ENCODE peak calls at places on chromosomes 11 and 22, in five cellular contexts. One of them, this sample, is unnamed.

GRCh38 chr11:60777572-60777971 is 7.6 kb upstream of the MS4A10 start:
- DNase-seq in CD4-positive, alpha-beta memory T cell: no peak
- DNase-seq in iris pigment epithelial cell: peak; percentile 89
- DNase-seq in frontal cortex: no peak
- DNase-seq in GM12891: no peak
- DNase-seq in this sample: no peak

GRCh38 chr11:38460901-38461300 is 1862.9 kb upstream of the RAG2 start:
- DNase-seq in CD4-positive, alpha-beta memory T cell: no peak
- DNase-seq in iris pigment epithelial cell: peak; percentile 59
- DNase-seq in frontal cortex: no peak
- DNase-seq in GM12891: no peak
- DNase-seq in this sample: no peak

GRCh38 chr11:61118004-61118403 is 15.7 kb downstream of the CD5 start:
- DNase-seq in CD4-positive, alpha-beta memory T cell: no peak
- DNase-seq in iris pigment epithelial cell: no peak
- DNase-seq in frontal cortex: no peak
- DNase-seq in GM12891: no peak
- DNase-seq in this sample: no peak

GRCh38 chr22:30665266-30665665 is 2.4 kb downstream of the DUSP18 start:
- DNase-seq in CD4-positive, alpha-beta memory T cell: no peak
- DNase-seq in iris pigment epithelial cell: no peak
- DNase-seq in frontal cortex: no peak
- DNase-seq in GM12891: no peak
- DNase-seq in this sample: no peak

GRCh38 chr22:50271519-50271970 is 1.4 kb upstream of the MAPK11 start:
- DNase-seq in CD4-positive, alpha-beta memory T cell: no peak
- DNase-seq in iris pigment epithelial cell: peak; percentile 61
- DNase-seq in frontal cortex: peak; percentile 82
- DNase-seq in GM12891: peak; percentile 83
- DNase-seq in this sample: no peak

GRCh38 chr11:17388609-17389204 is at the start of gene KCNJ11:
- DNase-seq in CD4-positive, alpha-beta memory T cell: no peak
- DNase-seq in iris pigment epithelial cell: no peak
- DNase-seq in frontal cortex: no peak
- DNase-seq in GM12891: peak; percentile 44
- DNase-seq in this sample: no peak

GRCh38 chr22:47107431-47107830 is 345.0 kb downstream of the TBC1D22A start:
- DNase-seq in CD4-positive, alpha-beta memory T cell: no peak
- DNase-seq in iris pigment epithelial cell: peak; percentile 91
- DNase-seq in frontal cortex: no peak
- DNase-seq in GM12891: no peak
- DNase-seq in this sample: no peak

GRCh38 chr22:47355776-47356432 is 593.5 kb downstream of the TBC1D22A start:
- DNase-seq in CD4-positive, alpha-beta memory T cell: no peak
- DNase-seq in iris pigment epithelial cell: no peak
- DNase-seq in frontal cortex: no peak
- DNase-seq in GM12891: no peak
- DNase-seq in this sample: no peak

GRCh38 chr11:7871056-7871455 is 60.0 kb downstream of the OR10A6 start:
- DNase-seq in CD4-positive, alpha-beta memory T cell: no peak
- DNase-seq in iris pigment epithelial cell: peak; percentile 53
- DNase-seq in frontal cortex: no peak
- DNase-seq in GM12891: no peak
- DNase-seq in this sample: no peak

GRCh38 chr11:18308242-18308641 is 13.7 kb downstream of the HPS5 start:
- DNase-seq in CD4-positive, alpha-beta memory T cell: no peak
- DNase-seq in iris pigment epithelial cell: no peak
- DNase-seq in frontal cortex: no peak
- DNase-seq in GM12891: no peak
- DNase-seq in this sample: no peak

GRCh38 chr22:43462701-43463100 is 50.9 kb downstream of the MPPED1 start:
- DNase-seq in CD4-positive, alpha-beta memory T cell: no peak
- DNase-seq in iris pigment epithelial cell: no peak
- DNase-seq in frontal cortex: no peak
- DNase-seq in GM12891: no peak
- DNase-seq in this sample: no peak

GRCh38 chr11:68954970-68955958 is 25.5 kb downstream of the MRGPRD start:
- DNase-seq in CD4-positive, alpha-beta memory T cell: no peak
- DNase-seq in iris pigment epithelial cell: peak; percentile 16
- DNase-seq in frontal cortex: no peak
- DNase-seq in GM12891: no peak
- DNase-seq in this sample: no peak

GRCh38 chr11:73167555-73167954 is 25.4 kb upstream of the FCHSD2 start:
- DNase-seq in CD4-positive, alpha-beta memory T cell: no peak
- DNase-seq in iris pigment epithelial cell: no peak
- DNase-seq in frontal cortex: no peak
- DNase-seq in GM12891: no peak
- DNase-seq in this sample: no peak

GRCh38 chr11:8863838-8864237 is 47.2 kb upstream of the AKIP1 start:
- DNase-seq in CD4-positive, alpha-beta memory T cell: no peak
- DNase-seq in iris pigment epithelial cell: peak; percentile 86
- DNase-seq in frontal cortex: no peak
- DNase-seq in GM12891: no peak
- DNase-seq in this sample: no peak

GRCh38 chr22:44859641-44860040 is 107.3 kb downstream of the ARHGAP8 start:
- DNase-seq in CD4-positive, alpha-beta memory T cell: no peak
- DNase-seq in iris pigment epithelial cell: no peak
- DNase-seq in frontal cortex: no peak
- DNase-seq in GM12891: no peak
- DNase-seq in this sample: no peak

GRCh38 chr11:134752526-134752925 is 340.5 kb upstream of the B3GAT1 start:
- DNase-seq in CD4-positive, alpha-beta memory T cell: no peak
- DNase-seq in iris pigment epithelial cell: no peak
- DNase-seq in frontal cortex: no peak
- DNase-seq in GM12891: no peak
- DNase-seq in this sample: no peak

GRCh38 chr22:26885441-26886261 is 228.3 kb downstream of the MIAT start:
- DNase-seq in CD4-positive, alpha-beta memory T cell: no peak
- DNase-seq in iris pigment epithelial cell: no peak
- DNase-seq in frontal cortex: no peak
- DNase-seq in GM12891: no peak
- DNase-seq in this sample: no peak

GRCh38 chr11:57598831-57599155 is 1.3 kb downstream of the SERPING1 start:
- DNase-seq in CD4-positive, alpha-beta memory T cell: no peak
- DNase-seq in iris pigment epithelial cell: peak; percentile 78
- DNase-seq in frontal cortex: no peak
- DNase-seq in GM12891: no peak
- DNase-seq in this sample: no peak

GRCh38 chr22:22941831-22942510 is 54.4 kb downstream of the IGLL5 start:
- DNase-seq in CD4-positive, alpha-beta memory T cell: no peak
- DNase-seq in iris pigment epithelial cell: no peak
- DNase-seq in frontal cortex: no peak
- DNase-seq in GM12891: no peak
- DNase-seq in this sample: no peak

GRCh38 chr11:115527534-115528125 is 23.4 kb upstream of the CADM1 start:
- DNase-seq in CD4-positive, alpha-beta memory T cell: no peak
- DNase-seq in iris pigment epithelial cell: no peak
- DNase-seq in frontal cortex: no peak
- DNase-seq in GM12891: no peak
- DNase-seq in this sample: no peak

GRCh38 chr11:130781906-130782305 is 134.4 kb downstream of the SNX19 start:
- DNase-seq in CD4-positive, alpha-beta memory T cell: no peak
- DNase-seq in iris pigment epithelial cell: peak; percentile 30
- DNase-seq in frontal cortex: no peak
- DNase-seq in GM12891: no peak
- DNase-seq in this sample: no peak

GRCh38 chr22:43315687-43316217 is 27.4 kb downstream of the SCUBE1 start:
- DNase-seq in CD4-positive, alpha-beta memory T cell: no peak
- DNase-seq in iris pigment epithelial cell: no peak
- DNase-seq in frontal cortex: no peak
- DNase-seq in GM12891: no peak
- DNase-seq in this sample: no peak

GRCh38 chr11:2807276-2807681 is 78.3 kb downstream of the CDKN1C start:
- DNase-seq in CD4-positive, alpha-beta memory T cell: no peak
- DNase-seq in iris pigment epithelial cell: peak; percentile 36
- DNase-seq in frontal cortex: peak; percentile 54
- DNase-seq in GM12891: no peak
- DNase-seq in this sample: no peak

GRCh38 chr11:104650234-104650633 is 248.0 kb downstream of the CASP12 start:
- DNase-seq in CD4-positive, alpha-beta memory T cell: no peak
- DNase-seq in iris pigment epithelial cell: no peak
- DNase-seq in frontal cortex: no peak
- DNase-seq in GM12891: no peak
- DNase-seq in this sample: no peak

GRCh38 chr11:118046051-118046963 is 30.6 kb upstream of the TMPRSS4 start:
- DNase-seq in CD4-positive, alpha-beta memory T cell: peak; percentile 83
- DNase-seq in iris pigment epithelial cell: no peak
- DNase-seq in frontal cortex: no peak
- DNase-seq in GM12891: no peak
- DNase-seq in this sample: no peak

GRCh38 chr11:65496304-65497140 is 2.3 kb upstream of the MALAT1 start:
- DNase-seq in CD4-positive, alpha-beta memory T cell: no peak
- DNase-seq in iris pigment epithelial cell: peak; percentile 51
- DNase-seq in frontal cortex: no peak
- DNase-seq in GM12891: no peak
- DNase-seq in this sample: no peak

GRCh38 chr11:10414181-10414580 is 40.9 kb upstream of the AMPD3 start:
- DNase-seq in CD4-positive, alpha-beta memory T cell: no peak
- DNase-seq in iris pigment epithelial cell: no peak
- DNase-seq in frontal cortex: no peak
- DNase-seq in GM12891: no peak
- DNase-seq in this sample: no peak

GRCh38 chr11:61879152-61879551 is 12.2 kb downstream of the FADS3 start:
- DNase-seq in CD4-positive, alpha-beta memory T cell: no peak
- DNase-seq in iris pigment epithelial cell: no peak
- DNase-seq in frontal cortex: no peak
- DNase-seq in GM12891: no peak
- DNase-seq in this sample: no peak

GRCh38 chr11:74014880-74015279 is 6.0 kb upstream of the UCP3 start:
- DNase-seq in CD4-positive, alpha-beta memory T cell: no peak
- DNase-seq in iris pigment epithelial cell: no peak
- DNase-seq in frontal cortex: no peak
- DNase-seq in GM12891: no peak
- DNase-seq in this sample: no peak

GRCh38 chr11:38448284-38448683 is 1850.2 kb upstream of the RAG2 start:
- DNase-seq in CD4-positive, alpha-beta memory T cell: no peak
- DNase-seq in iris pigment epithelial cell: no peak
- DNase-seq in frontal cortex: no peak
- DNase-seq in GM12891: no peak
- DNase-seq in this sample: no peak

GRCh38 chr11:2589538-2589934 is 110.3 kb downstream of the KCNQ1OT1 start:
- DNase-seq in CD4-positive, alpha-beta memory T cell: no peak
- DNase-seq in iris pigment epithelial cell: no peak
- DNase-seq in frontal cortex: peak; percentile 20
- DNase-seq in GM12891: peak; percentile 10
- DNase-seq in this sample: no peak

GRCh38 chr22:26483043-26483438 is 542 bp downstream of the HPS4 start:
- DNase-seq in CD4-positive, alpha-beta memory T cell: no peak
- DNase-seq in iris pigment epithelial cell: no peak
- DNase-seq in frontal cortex: no peak
- DNase-seq in GM12891: no peak
- DNase-seq in this sample: no peak

GRCh38 chr22:27851974-27852713 is 50.6 kb upstream of the MN1 start:
- DNase-seq in CD4-positive, alpha-beta memory T cell: no peak
- DNase-seq in iris pigment epithelial cell: peak; percentile 55
- DNase-seq in frontal cortex: no peak
- DNase-seq in GM12891: no peak
- DNase-seq in this sample: no peak

GRCh38 chr11:1877211-1878133 is 14.2 kb downstream of the PRR33 start:
- DNase-seq in CD4-positive, alpha-beta memory T cell: peak; percentile 27
- DNase-seq in iris pigment epithelial cell: peak; percentile 66
- DNase-seq in frontal cortex: no peak
- DNase-seq in GM12891: no peak
- DNase-seq in this sample: no peak

GRCh38 chr11:119782673-119783072 is 53.7 kb upstream of the NECTIN1 start:
- DNase-seq in CD4-positive, alpha-beta memory T cell: no peak
- DNase-seq in iris pigment epithelial cell: peak; percentile 3
- DNase-seq in frontal cortex: peak; percentile 64
- DNase-seq in GM12891: no peak
- DNase-seq in this sample: peak; percentile 51

GRCh38 chr22:37304595-37305343 is 22.5 kb downstream of the CYTH4 start:
- DNase-seq in CD4-positive, alpha-beta memory T cell: no peak
- DNase-seq in iris pigment epithelial cell: peak; percentile 75
- DNase-seq in frontal cortex: no peak
- DNase-seq in GM12891: no peak
- DNase-seq in this sample: no peak

GRCh38 chr11:133945087-133945974 is 11.4 kb downstream of the IGSF9B start:
- DNase-seq in CD4-positive, alpha-beta memory T cell: peak; percentile 95
- DNase-seq in iris pigment epithelial cell: no peak
- DNase-seq in frontal cortex: no peak
- DNase-seq in GM12891: no peak
- DNase-seq in this sample: no peak